ENCODE peak calls at places on chromosomes 13 and 19, in eight cellular contexts. K is breast epithelium, U is stomach, T is upper lobe of left lung, A is transverse colon, V is HCT116, L is suprapubic skin, B is endothelial cell of umbilical vein. W is an unnamed sample.

GRCh38 chr19:43662487-43662886 is 7.5 kb downstream of the PLAUR start:
- DNase-seq in K (no peak), A (no peak), B (no peak), L (no peak), U (no peak), V (no peak), T (no peak), W (no peak)

GRCh38 chr19:57016491-57016890 is 103.3 kb upstream of the USP29 start:
- DNase-seq in T (no peak), L (no peak), A (no peak), K (no peak), V (no peak), B (no peak), U (no peak), W (no peak)

GRCh38 chr19:44943801-44944249 is 1.8 kb downstream of the APOC4 start:
- DNase-seq in A (peak), K (no peak), T (peak), L (no peak), U (peak), B (no peak), V (no peak), W (no peak)

GRCh38 chr13:100836696-100837095 is 162.1 kb upstream of the TMTC4 start:
- DNase-seq in L (no peak), U (no peak), B (peak), K (no peak), T (no peak), A (no peak), V (no peak), W (no peak)

GRCh38 chr19:40403262-40403984 is 9.8 kb downstream of the PRX start:
- DNase-seq in L (peak), U (peak), K (peak), B (peak), V (peak), A (peak), T (peak), W (no peak)

GRCh38 chr13:24746618-24747247 is 17.2 kb upstream of the RNF17 start:
- DNase-seq in U (no peak), K (no peak), V (no peak), A (no peak), B (no peak), L (no peak), T (no peak), W (no peak)

GRCh38 chr19:7521551-7522071 is 813 bp upstream of the MCOLN1 start:
- DNase-seq in L (no peak), U (no peak), K (no peak), A (no peak), V (no peak), T (no peak), B (no peak), W (no peak)

GRCh38 chr13:20160346-20161274 is at the start of gene GJA3:
- DNase-seq in K (no peak), T (no peak), U (no peak), B (no peak), L (no peak), V (no peak), A (no peak), W (no peak)

GRCh38 chr19:11995174-11995573 is 30.3 kb downstream of the ZNF763 start:
- DNase-seq in V (no peak), A (no peak), T (no peak), K (no peak), U (no peak), L (no peak), B (no peak), W (no peak)

GRCh38 chr13:109667754-109668360 is 118.5 kb downstream of the IRS2 start:
- DNase-seq in K (no peak), T (no peak), B (no peak), U (no peak), L (no peak), A (no peak), V (no peak), W (no peak)

GRCh38 chr13:112444001-112444311 is 67.8 kb downstream of the SPACA7 start:
- DNase-seq in K (no peak), U (peak), B (peak), A (peak), L (no peak), T (peak), V (peak), W (peak)

GRCh38 chr13:35760678-35761308 is 284.3 kb upstream of the MAB21L1 start:
- DNase-seq in T (no peak), K (no peak), A (no peak), B (no peak), V (no peak), L (no peak), U (no peak), W (no peak)

GRCh38 chr13:41213919-41214318 is 19.6 kb upstream of the KBTBD7 start:
- DNase-seq in B (no peak), V (no peak), T (no peak), L (no peak), U (no peak), K (no peak), A (no peak), W (no peak)

GRCh38 chr13:95614641-95615245 is 29.8 kb downstream of the DZIP1 start:
- DNase-seq in K (no peak), A (no peak), U (no peak), V (no peak), L (no peak), T (no peak), B (no peak), W (no peak)

GRCh38 chr19:41206926-41207750 is 11.9 kb upstream of the AXL start:
- DNase-seq in B (no peak), A (peak), V (no peak), U (peak), T (no peak), L (peak), K (no peak), W (no peak)

GRCh38 chr19:55283548-55284393 is at the start of gene BRSK1:
- DNase-seq in A (peak), L (no peak), K (no peak), U (peak), T (no peak), V (peak), B (no peak), W (no peak)

GRCh38 chr13:74040200-74040599 is 94.0 kb downstream of the KLF12 start:
- DNase-seq in U (peak), K (no peak), A (peak), L (no peak), V (peak), B (peak), T (peak), W (no peak)

GRCh38 chr19:28685802-28686201 is 527.1 kb downstream of the UQCRFS1 start:
- DNase-seq in K (no peak), U (no peak), B (no peak), L (no peak), V (no peak), A (no peak), T (no peak), W (no peak)

GRCh38 chr19:54952591-54953344 is 5.4 kb upstream of the NLRP7 start:
- DNase-seq in T (peak), U (no peak), A (no peak), B (peak), L (no peak), K (no peak), V (no peak), W (no peak)

GRCh38 chr19:4063369-4064072 is 3.2 kb downstream of the ZBTB7A start:
- DNase-seq in A (peak), L (no peak), U (no peak), V (no peak), K (no peak), T (no peak), B (peak), W (no peak)

GRCh38 chr13:94419304-94419943 is 60.1 kb downstream of the DCT start:
- DNase-seq in T (no peak), L (no peak), K (no peak), B (peak), U (no peak), A (no peak), V (no peak), W (no peak)

GRCh38 chr13:73967397-73968165 is 166.6 kb downstream of the KLF12 start:
- DNase-seq in V (no peak), L (no peak), B (no peak), T (no peak), U (no peak), K (no peak), A (no peak), W (no peak)

GRCh38 chr13:23867027-23867491 is 22.1 kb downstream of the MIPEP start:
- DNase-seq in T (peak), L (no peak), U (no peak), V (no peak), B (peak), A (no peak), K (no peak), W (no peak)

GRCh38 chr13:64758520-64758919 is 2471.6 kb downstream of the PCDH9 start:
- DNase-seq in T (no peak), K (no peak), B (no peak), L (no peak), A (no peak), U (no peak), V (no peak), W (no peak)

GRCh38 chr13:94988654-94989053 is 276.3 kb upstream of the SOX21 start:
- DNase-seq in K (no peak), V (peak), B (peak), L (no peak), A (no peak), U (no peak), T (no peak), W (no peak)

GRCh38 chr13:45928843-45929242 is 77.3 kb upstream of the SIAH3 start:
- DNase-seq in L (no peak), V (no peak), U (no peak), T (no peak), K (no peak), A (no peak), B (no peak), W (no peak)

DNA sequence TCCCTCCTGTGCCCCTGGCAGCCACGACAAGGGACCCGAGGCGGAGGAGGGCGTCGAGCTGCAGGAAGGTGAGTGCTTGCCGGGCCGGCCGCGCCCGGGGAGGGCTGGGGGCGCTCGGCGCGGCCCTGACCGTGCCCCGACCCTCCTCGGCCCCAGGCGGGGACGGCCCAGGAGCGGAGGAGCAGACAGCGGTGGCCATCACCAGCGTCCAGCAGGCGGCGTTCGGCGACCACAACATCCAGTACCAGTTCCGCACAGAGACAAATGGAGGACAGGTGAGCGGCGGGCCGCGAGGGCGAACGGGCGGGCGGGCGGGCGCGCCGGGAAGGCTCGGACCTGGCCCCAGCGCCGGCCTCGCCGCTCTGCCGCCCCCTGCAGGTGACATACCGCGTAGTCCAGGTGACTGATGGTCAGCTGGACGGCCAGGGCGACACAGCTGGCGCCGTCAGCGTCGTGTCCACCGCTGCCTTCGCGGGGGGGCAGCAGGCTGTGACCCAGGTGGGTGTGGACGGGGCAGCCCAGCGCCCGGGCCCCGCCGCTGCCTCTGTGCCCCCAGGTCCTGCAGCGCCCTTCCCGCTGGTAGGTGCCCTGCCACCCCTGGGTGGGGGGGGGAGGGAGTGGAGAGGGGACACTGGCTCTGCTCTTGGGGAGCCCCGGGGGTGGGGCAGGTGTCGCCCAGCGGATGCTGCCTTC is 809 bp downstream of the USF2 start:
- DNase-seq in A (peak), T (peak), L (peak), V (peak), K (peak), U (peak), B (peak), W (no peak)
- TF ChIP-seq POLR2A in A (peak), T (no peak), L (no peak), V (no peak), K (no peak), U (no peak), B (no peak), W (no peak)

GRCh38 chr13:21550918-21551317 is 53.1 kb downstream of the MICU2 start:
- DNase-seq in B (no peak), K (no peak), T (no peak), A (no peak), L (no peak), V (no peak), U (no peak), W (no peak)

GRCh38 chr13:21557995-21558394 is 46.0 kb downstream of the MICU2 start:
- DNase-seq in A (no peak), B (peak), L (no peak), U (no peak), T (no peak), K (no peak), V (peak), W (no peak)

DNA sequence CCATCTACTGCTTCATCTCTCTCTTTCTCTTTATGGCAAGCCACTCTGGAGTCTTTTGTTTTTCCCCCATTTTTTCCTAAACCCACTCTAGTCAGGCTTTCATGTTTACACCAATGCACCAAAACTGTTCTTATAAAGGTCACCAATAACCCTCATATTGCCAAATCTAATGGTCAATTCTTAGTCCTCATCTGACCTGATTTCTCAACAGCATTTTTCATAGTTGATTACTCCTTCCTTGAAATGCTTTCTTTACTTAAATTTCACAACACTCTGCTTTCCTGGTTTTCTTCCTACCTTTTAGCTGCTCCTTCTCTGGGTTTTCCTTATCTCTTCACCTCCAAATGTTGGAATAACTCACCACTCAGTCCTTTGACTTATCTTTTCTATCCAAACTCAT is 47.9 kb downstream of the MICU2 start:
- DNase-seq in B (no peak), A (no peak), L (no peak), U (no peak), V (no peak), K (no peak), T (no peak), W (no peak)
- TF ChIP-seq POLR2AphosphoS5 in B (no peak), A (no peak), L (no peak), U (no peak), V (no peak), K (no peak), T (no peak), W (no peak)

DNA sequence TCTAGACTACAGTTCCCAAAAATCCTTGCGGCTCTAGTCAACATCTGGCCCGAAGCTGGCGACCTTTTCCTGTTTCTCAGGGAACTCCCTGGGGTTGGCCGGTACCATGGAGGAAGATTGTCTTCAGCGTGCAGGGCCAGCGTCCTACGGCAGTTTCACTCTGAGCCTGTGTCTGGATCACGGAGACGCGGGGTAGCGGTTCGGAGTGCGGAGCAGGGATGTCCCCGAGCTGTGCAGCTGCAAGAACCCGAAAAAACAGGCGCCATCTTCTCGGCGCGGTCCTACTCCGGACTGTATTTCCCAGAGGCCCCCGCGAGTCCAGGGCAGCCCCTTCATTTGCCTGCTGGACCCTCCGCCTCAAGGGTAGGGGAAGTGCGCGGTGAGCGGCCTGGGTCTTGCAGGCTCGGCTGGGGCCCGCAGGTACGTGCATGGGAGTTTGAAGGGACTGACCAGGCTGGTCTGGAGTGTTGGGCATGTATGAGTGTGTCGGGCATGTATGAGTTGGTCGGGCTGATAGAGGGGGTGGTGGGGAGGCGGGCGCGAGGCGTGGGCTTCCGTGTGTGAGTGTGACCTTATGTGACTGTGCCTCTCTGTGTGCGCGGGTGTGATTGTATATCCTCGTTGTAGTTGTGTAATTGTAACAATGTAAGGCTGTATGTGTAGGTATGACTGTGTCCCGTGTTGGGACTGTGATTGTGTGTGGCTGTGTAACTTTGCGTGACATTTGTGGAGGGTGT is at the start of gene ZNF383:
- DNase-seq in T (peak), A (peak), B (peak), U (peak), K (peak), V (peak), L (peak), W (peak)
- TF ChIP-seq POLR2A in T (peak), A (peak), B (peak), U (no peak), K (peak), V (peak), L (no peak), W (no peak)

GRCh38 chr19:48966541-48967345 is 1.6 kb downstream of the FTL start:
- DNase-seq in K (no peak), B (no peak), U (no peak), T (no peak), V (no peak), L (no peak), A (no peak), W (no peak)
- TF ChIP-seq POLR2AphosphoS5 in K (no peak), B (no peak), U (no peak), T (no peak), V (peak), L (no peak), A (peak), W (no peak)

DNA sequence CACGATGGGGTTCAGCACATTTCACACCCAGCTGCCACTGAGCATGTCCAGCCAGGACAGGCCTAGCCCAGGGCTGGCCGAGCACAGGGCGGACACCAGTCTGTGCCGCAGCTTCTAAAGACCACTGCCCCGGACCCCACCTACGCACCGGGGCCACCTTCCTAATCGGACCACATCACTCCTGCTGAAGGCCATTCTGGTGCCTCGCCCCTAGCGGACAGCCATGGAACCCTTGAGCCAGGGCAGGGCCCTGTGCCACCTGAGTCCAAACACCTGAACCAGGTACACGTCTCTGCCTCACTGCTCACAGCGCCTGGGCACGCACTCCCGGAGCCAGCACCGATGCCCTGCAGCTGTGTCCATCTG is 8.4 kb upstream of the C13orf46 start:
- DNase-seq in T (no peak), U (no peak), B (no peak), A (no peak), L (peak), K (peak), V (no peak), W (no peak)
- TF ChIP-seq POLR2A in T (no peak), U (no peak), B (no peak), A (no peak), L (no peak), K (no peak), V (no peak), W (no peak)

GRCh38 chr19:17966497-17967257 is at the start of gene KCNN1:
- DNase-seq in L (no peak), B (no peak), T (no peak), V (no peak), K (no peak), A (no peak), U (no peak), W (no peak)
- TF ChIP-seq POLR2AphosphoS5 in L (no peak), B (no peak), T (no peak), V (no peak), K (no peak), A (no peak), U (no peak), W (no peak)